ENCODE peak calls at places on chromosomes 2 and 18, in five cellular contexts. T is endothelial cell of umbilical vein, C is H1, N is transverse colon, G is spleen. H is an unnamed sample.

GRCh38 chr2:128272586-128273468 is 45.8 kb downstream of the HS6ST1 start:
- DNase-seq in N (no peak), C (no peak), G (peak; percentile 69), T (no peak), H (no peak)

GRCh38 chr2:20526666-20527065 is 79.8 kb downstream of the RHOB start:
- DNase-seq in C (no peak), N (no peak), G (no peak), T (no peak), H (no peak)

GRCh38 chr2:145597809-145598208 is 1077.9 kb upstream of the ZEB2 start:
- DNase-seq in T (no peak), C (no peak), N (no peak), G (no peak), H (no peak)

GRCh38 chr2:196176142-196176738 is 4.9 kb upstream of the STK17B start:
- DNase-seq in T (no peak), G (peak; percentile 93), C (no peak), N (peak; percentile 77), H (no peak)

GRCh38 chr2:44789971-44790721 is 151.4 kb upstream of the SIX3 start:
- DNase-seq in N (no peak), C (peak; percentile 66), T (no peak), G (no peak), H (no peak)

GRCh38 chr2:207159002-207159401 is 6.7 kb downstream of the KLF7 start:
- DNase-seq in N (no peak), G (no peak), T (no peak), C (no peak), H (no peak)

GRCh38 chr18:61435064-61435652 is 101.9 kb downstream of the CDH20 start:
- DNase-seq in N (no peak), G (no peak), C (no peak), T (peak; percentile 36), H (no peak)

GRCh38 chr2:27545348-27546141 is 37.3 kb upstream of the ZNF512 start:
- DNase-seq in C (no peak), N (no peak), G (no peak), T (no peak), H (no peak)

GRCh38 chr18:77107218-77107815 is 25.3 kb downstream of the MBP start:
- DNase-seq in C (peak; percentile 39), N (no peak), T (no peak), G (no peak), H (no peak)

GRCh38 chr2:219001100-219001576 is 7.9 kb upstream of the CRYBA2 start:
- DNase-seq in G (no peak), N (no peak), T (no peak), C (no peak), H (no peak)

GRCh38 chr2:217993055-217993645 is 9.6 kb downstream of the TNS1 start:
- DNase-seq in N (no peak), G (no peak), T (peak; percentile 82), C (no peak), H (no peak)

GRCh38 chr2:136376798-136377211 is 258.9 kb upstream of the CXCR4 start:
- DNase-seq in T (peak; percentile 81), C (peak; percentile 28), N (no peak), G (peak; percentile 75), H (no peak)

GRCh38 chr18:65610939-65611338 is 139.9 kb upstream of the CDH7 start:
- DNase-seq in N (no peak), T (no peak), C (no peak), G (no peak), H (no peak)

GRCh38 chr2:191299009-191299408 is 53.8 kb downstream of the MYO1B start:
- DNase-seq in C (no peak), N (no peak), T (no peak), G (no peak), H (no peak)

GRCh38 chr2:208148803-208149202 is 2.8 kb upstream of the CRYGB start:
- DNase-seq in G (no peak), T (no peak), C (no peak), N (no peak), H (no peak)

GRCh38 chr2:193539188-193539587 is 1344.5 kb upstream of the TMEFF2 start:
- DNase-seq in N (no peak), G (no peak), T (no peak), C (no peak), H (no peak)

GRCh38 chr2:28082131-28082530 is 191.6 kb downstream of the BABAM2 start:
- DNase-seq in N (no peak), T (no peak), G (no peak), C (no peak), H (no peak)

GRCh38 chr2:145027073-145027459 is 507.1 kb upstream of the ZEB2 start:
- DNase-seq in T (no peak), C (no peak), G (no peak), N (no peak), H (peak; percentile 69)

GRCh38 chr2:226835420-226835795 is 446 bp upstream of the RHBDD1 start:
- DNase-seq in G (peak; percentile 92), C (peak; percentile 79), T (no peak), N (no peak), H (no peak)

GRCh38 chr2:154466226-154466625 is 232.3 kb upstream of the KCNJ3 start:
- DNase-seq in T (no peak), G (no peak), C (no peak), N (no peak), H (no peak)

DNA sequence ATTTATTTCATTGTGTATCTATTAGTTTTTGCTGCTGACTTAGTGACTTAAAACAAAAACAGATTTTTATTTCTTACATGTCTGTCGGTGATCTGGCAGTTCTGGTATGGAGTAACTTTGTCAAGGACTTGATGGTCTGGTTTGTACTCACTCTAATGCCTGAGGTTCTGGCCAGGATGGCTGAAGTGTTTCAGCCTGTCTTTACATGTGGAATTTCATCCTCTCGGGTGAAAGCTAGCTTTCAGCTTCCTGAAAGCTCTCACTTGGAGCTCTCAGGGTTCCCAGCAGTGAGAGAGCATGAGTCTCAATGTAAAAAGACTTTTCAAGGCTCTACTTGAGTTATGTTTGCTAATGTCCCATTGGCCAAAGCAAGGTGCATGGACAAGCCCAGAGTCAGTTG is 216.4 kb downstream of the NR4A2 start:
- DNase-seq in N (no peak), G (no peak), T (no peak), C (no peak), H (no peak)
- TF ChIP-seq CTCF in N (no peak), G (no peak), T (no peak), C (no peak), H (no peak)

GRCh38 chr18:48932822-48933510 is 17.8 kb downstream of the SMAD7 start:
- DNase-seq in C (no peak), N (no peak), G (no peak), T (peak; percentile 29), H (no peak)

GRCh38 chr18:48929951-48930713 is 20.6 kb downstream of the SMAD7 start:
- DNase-seq in T (peak; percentile 55), N (peak; percentile 88), C (no peak), G (no peak), H (no peak)

GRCh38 chr18:48930926-48931325 is 19.8 kb downstream of the SMAD7 start:
- DNase-seq in G (no peak), T (peak; percentile 17), C (no peak), N (no peak), H (no peak)

GRCh38 chr18:48932462-48932818 is 18.3 kb downstream of the SMAD7 start:
- DNase-seq in C (no peak), T (no peak), G (no peak), N (no peak), H (no peak)

GRCh38 chr18:48931680-48932461 is 18.9 kb downstream of the SMAD7 start:
- DNase-seq in N (peak; percentile 50), T (peak; percentile 46), G (no peak), C (no peak), H (no peak)
- TF ChIP-seq POLR2AphosphoS5 in N (no peak), T (no peak), G (no peak), C (no peak), H (no peak)

GRCh38 chr2:17830053-17831034 is 14.1 kb downstream of the MSGN1 start:
- DNase-seq in G (peak; percentile 86), N (peak; percentile 89), C (peak; percentile 99), T (peak; percentile 89), H (peak; percentile 42)
- TF ChIP-seq CTCF in G (peak; percentile 85), N (peak; percentile 84), C (peak; percentile 97), T (peak; percentile 95), H (peak; percentile 50)

DNA sequence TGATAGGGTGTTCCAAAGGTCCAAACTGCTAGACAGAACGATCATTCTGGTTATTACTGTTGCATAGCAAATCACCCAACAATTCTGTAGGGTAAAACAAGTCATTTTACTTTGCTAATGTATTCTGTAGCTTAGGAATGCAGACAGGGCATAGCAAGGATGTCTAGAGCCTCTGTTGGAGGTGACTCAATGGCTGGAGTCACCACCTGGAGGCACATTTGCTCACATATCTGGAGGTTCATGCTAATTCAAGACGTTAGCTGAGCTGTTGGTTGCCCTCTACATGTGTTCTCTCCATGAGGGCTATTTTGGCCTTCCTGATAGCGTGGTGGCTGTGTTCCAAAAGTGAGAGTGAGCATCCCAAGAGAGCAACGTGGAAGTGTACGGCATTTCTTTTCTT is 22.5 kb upstream of the ST8SIA3 start:
- DNase-seq in N (no peak), G (no peak), T (no peak), C (no peak), H (no peak)
- TF ChIP-seq POLR2AphosphoS5 in N (no peak), G (no peak), T (no peak), C (no peak), H (no peak)

GRCh38 chr2:86375623-86376022 is 38.2 kb upstream of the REEP1 start:
- DNase-seq in G (no peak), N (no peak), C (no peak), T (no peak), H (no peak)

GRCh38 chr2:86370579-86370978 is 33.2 kb upstream of the REEP1 start:
- DNase-seq in C (no peak), T (no peak), G (no peak), N (no peak), H (no peak)

GRCh38 chr2:86372133-86372532 is 34.7 kb upstream of the REEP1 start:
- DNase-seq in N (no peak), G (no peak), T (no peak), C (no peak), H (no peak)

GRCh38 chr2:86371482-86372002 is 34.1 kb upstream of the REEP1 start:
- DNase-seq in N (no peak), G (no peak), T (no peak), C (no peak), H (no peak)

DNA sequence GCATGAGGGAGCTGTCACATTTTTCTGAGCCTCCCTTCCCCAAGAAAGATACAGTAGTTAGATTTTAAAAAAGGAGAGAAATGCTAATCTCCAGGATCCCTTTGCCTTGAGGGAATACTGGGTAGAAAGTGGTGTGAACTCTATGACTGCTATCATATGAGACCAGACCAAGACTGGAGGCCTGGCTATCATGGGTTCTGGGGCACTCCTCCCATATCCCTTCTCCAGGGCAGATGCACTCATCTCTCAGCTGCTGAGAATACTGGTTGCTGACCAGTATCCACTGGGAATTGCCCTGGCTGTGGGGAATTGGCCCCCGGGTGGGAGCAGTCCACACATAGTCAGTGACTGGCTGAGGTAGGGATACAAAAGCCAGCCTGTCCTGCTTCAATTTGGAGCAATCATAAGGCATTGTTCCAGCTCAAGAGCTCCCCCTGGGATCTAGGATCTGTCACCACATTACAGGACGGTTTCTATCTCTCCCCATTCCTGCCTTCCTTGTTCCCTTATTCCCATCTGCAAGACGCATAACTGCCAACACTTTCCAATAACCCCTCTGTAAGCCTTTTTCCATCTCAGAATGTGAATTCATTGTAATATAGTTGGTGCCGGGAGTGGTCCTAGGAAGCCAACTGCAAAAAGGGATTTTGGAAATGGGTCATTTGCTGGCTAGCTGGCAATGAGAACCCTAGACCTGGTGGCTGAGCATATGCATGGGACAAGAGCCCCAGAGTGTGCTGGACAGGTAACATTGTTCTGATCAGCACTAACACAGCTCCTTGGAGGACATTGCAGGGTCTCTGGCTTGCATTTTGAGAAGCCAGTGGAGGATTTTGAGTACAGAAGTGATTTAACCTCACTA is 35.4 kb upstream of the REEP1 start:
- DNase-seq in G (no peak), C (peak; percentile 70), T (peak; percentile 57), N (peak; percentile 60), H (peak; percentile 22)
- TF ChIP-seq CTCF in G (peak; percentile 43), C (peak; percentile 74), T (peak; percentile 53), N (peak; percentile 62), H (no peak)

H was measured in prostate gland.